ENCODE peak calls at places on chromosomes 2 and 18, in nine cellular contexts. K is transverse colon, L is gastrocnemius medialis, N is thyroid gland, C is adrenal gland, U is uterus, X is ovary, V is stomach, J is K562. I is an unnamed sample.
A peak's percentile ranks its signal among the peaks of the same experiment; 100 is the strongest.

GRCh38 chr2:165533331-165533730 is 63.8 kb downstream of the CSRNP3 start:
- DNase-seq in L (no peak), V (no peak), U (no peak), X (no peak), C (no peak), J (no peak), N (no peak), K (no peak), I (no peak)

GRCh38 chr2:129708221-129708967 is 271.1 kb upstream of the RAB6C start:
- DNase-seq in K (no peak), J (peak; percentile 25), L (no peak), X (no peak), V (no peak), C (no peak), U (no peak), N (no peak), I (no peak)

GRCh38 chr2:231362785-231363184 is 32.7 kb upstream of the B3GNT7 start:
- DNase-seq in K (peak; percentile 7), U (no peak), V (no peak), N (no peak), C (no peak), L (no peak), X (no peak), J (no peak), I (no peak)

GRCh38 chr2:85419009-85419711 is 646 bp downstream of the SH2D6 start:
- DNase-seq in C (no peak), L (no peak), X (no peak), J (no peak), K (no peak), U (no peak), N (peak; percentile 33), V (no peak), I (no peak)

GRCh38 chr2:39787123-39787522 is 8.1 kb upstream of the THUMPD2 start:
- DNase-seq in C (no peak), K (no peak), V (no peak), J (no peak), L (no peak), X (no peak), U (no peak), N (no peak), I (no peak)

GRCh38 chr18:32321826-32322225 is 132.0 kb downstream of the MEP1B start:
- DNase-seq in L (no peak), V (no peak), U (no peak), J (no peak), K (no peak), X (no peak), N (no peak), C (no peak), I (no peak)

GRCh38 chr2:131152065-131152464 is 46.9 kb downstream of the PLEKHB2 start:
- DNase-seq in U (no peak), L (no peak), J (no peak), X (no peak), C (no peak), N (no peak), K (no peak), V (no peak), I (no peak)

GRCh38 chr2:38168710-38169480 is 92.9 kb upstream of the CYP1B1 start:
- DNase-seq in C (no peak), X (no peak), V (no peak), N (no peak), J (no peak), K (no peak), U (no peak), L (no peak), I (no peak)

GRCh38 chr2:121776885-121777698 is 21.6 kb downstream of the TSN start:
- DNase-seq in K (no peak), U (no peak), X (no peak), J (no peak), L (no peak), C (no peak), N (no peak), V (no peak), I (no peak)

GRCh38 chr2:146652311-146652710 is 1192.5 kb upstream of the ACVR2A start:
- DNase-seq in L (no peak), U (no peak), J (no peak), C (no peak), K (no peak), X (no peak), N (no peak), V (no peak), I (no peak)

GRCh38 chr2:144643537-144644336 is 123.8 kb upstream of the ZEB2 start:
- DNase-seq in V (no peak), K (no peak), L (no peak), J (no peak), U (no peak), N (no peak), C (no peak), X (no peak), I (no peak)

GRCh38 chr2:8605350-8606065 is 76.3 kb upstream of the ID2 start:
- DNase-seq in N (no peak), V (no peak), K (no peak), L (no peak), U (no peak), X (no peak), J (no peak), C (no peak), I (no peak)
- H3K4me1 ChIP-seq in N (no peaks in the 10 kb centered on the region), V (no peaks in the 10 kb centered on the region), K (peaks cover 13% of the 10 kb centered on the region), L (no peaks in the 10 kb centered on the region), U (no peaks in the 10 kb centered on the region), X (no peaks in the 10 kb centered on the region), J (peaks cover 1% of the 10 kb centered on the region), C (no peaks in the 10 kb centered on the region), I (peaks cover 8% of the 10 kb centered on the region)

GRCh38 chr2:232927793-232928563 is 57.9 kb downstream of the SNORC start:
- DNase-seq in K (no peak), J (peak; percentile 60), C (no peak), N (no peak), X (no peak), V (no peak), L (no peak), U (no peak), I (no peak)

GRCh38 chr2:232926448-232927040 is 56.5 kb downstream of the SNORC start:
- DNase-seq in J (peak; percentile 14), C (no peak), N (no peak), X (no peak), L (no peak), V (no peak), U (no peak), K (no peak), I (no peak)

GRCh38 chr2:232925769-232926163 is 55.7 kb downstream of the SNORC start:
- DNase-seq in C (no peak), V (no peak), J (no peak), K (no peak), X (no peak), N (no peak), U (no peak), L (no peak), I (no peak)

GRCh38 chr2:232928564-232929302 is 58.7 kb downstream of the SNORC start:
- DNase-seq in X (no peak), L (no peak), C (no peak), V (no peak), N (peak; percentile 27), K (no peak), J (no peak), U (no peak), I (no peak)

DNA sequence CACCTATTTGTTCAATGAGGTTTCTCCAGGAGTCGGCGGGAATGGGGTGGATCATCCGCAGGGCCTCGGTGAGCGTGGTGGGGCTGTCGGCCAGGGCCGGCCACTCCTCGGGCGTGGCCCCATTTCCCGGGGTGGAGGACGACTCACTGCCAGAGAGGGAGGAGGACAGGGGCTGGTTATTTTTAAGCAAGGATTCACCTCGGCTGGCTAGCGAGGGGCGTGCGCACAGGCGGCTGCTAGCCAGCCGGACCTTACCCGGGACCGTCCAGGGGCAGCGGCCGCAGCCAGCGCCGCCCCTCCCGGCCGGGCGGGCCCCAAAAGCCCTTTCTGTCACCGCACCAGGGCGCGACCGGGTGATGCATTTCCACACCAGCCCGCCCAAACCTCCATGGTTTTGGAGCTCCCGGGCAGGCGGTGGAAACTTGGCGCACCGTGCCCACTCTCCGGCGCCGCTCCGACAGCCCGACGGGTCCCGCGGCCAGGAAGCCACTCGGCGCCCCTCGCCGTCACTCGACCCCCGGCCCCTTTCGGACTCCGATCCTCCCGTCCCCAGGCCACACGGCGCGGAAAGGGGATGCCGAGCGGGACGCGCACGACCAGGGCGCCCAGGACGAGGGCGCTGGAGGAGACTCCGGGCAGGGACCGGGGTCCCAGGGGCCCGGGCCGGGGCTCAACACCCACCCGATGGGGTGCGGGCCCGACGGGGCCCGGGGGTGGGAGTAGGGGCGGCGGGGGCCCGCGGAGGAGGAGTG is 57.2 kb downstream of the SNORC start:
- DNase-seq in L (no peak), K (no peak), V (no peak), X (no peak), N (no peak), C (no peak), U (no peak), J (peak; percentile 31), I (no peak)
- H3K27me3 ChIP-seq in L (peaks cover 35% of the 10 kb centered on the region), K (peaks cover 41% of the 10 kb centered on the region), V (peaks cover 72% of the 10 kb centered on the region), X (no peaks in the 10 kb centered on the region), N (peaks cover 13% of the 10 kb centered on the region), C (peaks cover 41% of the 10 kb centered on the region), U (no peaks in the 10 kb centered on the region), J (peaks cover 4% of the 10 kb centered on the region), I (peaks cover 39% of the 10 kb centered on the region)

DNA sequence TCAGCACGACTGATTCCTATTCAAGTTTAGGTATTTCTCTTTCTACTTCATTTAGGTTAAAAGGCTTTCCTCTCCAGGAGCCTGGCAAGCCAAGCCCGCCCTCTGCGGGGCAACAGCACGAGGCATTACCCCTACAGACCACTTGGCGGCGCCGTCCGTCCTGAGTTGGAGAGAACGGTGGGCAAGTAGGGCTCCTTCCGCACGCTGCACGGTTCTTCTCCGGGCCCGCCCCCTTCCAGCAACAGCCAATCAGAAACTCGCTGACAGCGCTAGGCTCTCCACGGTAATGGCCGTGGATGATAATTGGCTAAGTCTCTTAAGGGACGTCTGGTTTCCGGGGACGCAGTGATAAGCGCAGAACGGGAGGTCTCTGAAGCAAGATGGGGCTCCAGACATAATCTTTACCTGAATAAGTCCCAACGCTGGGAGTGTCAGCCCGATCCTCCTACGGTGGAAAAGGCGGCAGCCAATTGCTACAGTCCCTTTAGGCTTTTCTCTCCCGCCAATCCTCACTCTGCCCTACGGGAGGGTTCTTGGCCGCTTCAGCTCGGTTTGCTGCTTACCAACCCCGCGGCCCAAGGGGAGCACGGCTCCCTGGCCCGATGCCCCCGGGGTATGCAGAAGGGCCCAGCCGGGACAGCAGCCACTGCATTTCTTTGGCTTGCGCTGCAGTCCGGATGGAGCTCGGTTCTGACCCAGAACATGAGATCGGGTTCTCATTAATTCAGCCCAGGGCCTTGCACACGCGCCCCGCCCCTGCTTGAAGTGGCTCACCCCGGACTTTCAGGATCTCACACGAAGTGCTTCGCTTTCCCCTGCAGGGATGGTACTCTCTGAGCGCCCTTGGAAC is 206.9 kb upstream of the PKDCC start:
- DNase-seq in N (peak; percentile 97), X (peak; percentile 97), U (peak; percentile 96), C (peak; percentile 99), L (peak; percentile 94), K (peak; percentile 98), V (peak; percentile 97), J (peak; percentile 94), I (peak; percentile 98)
- TF ChIP-seq POLR2A in N (peak; percentile 77), X (peak; percentile 8), U (peak; percentile 47), C (peak; percentile 88), L (peak; percentile 91), K (peak; percentile 74), V (no peak), J (no peak), I (peak; percentile 32)

DNA sequence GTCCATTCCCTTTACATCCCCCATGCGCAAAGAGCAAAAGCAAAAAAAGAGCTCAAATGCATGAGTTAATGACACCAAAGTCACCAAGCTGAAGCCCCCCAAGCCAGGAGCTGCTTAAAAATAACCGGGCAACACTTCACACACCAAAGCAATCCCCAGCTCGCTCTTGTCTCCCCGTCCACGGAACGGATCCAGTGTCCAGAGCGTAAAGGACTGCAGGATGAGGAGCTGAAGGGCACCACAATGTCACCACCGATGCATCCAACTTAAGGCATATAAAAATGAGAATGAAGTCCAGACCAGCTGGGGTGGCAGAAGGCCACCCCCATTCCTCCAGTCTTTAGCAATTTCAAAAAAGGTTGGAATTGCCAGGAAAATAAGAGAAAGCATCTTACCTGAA is 8.7 kb downstream of the SMAD7 start:
- DNase-seq in V (no peak), N (no peak), U (no peak), C (no peak), J (no peak), X (no peak), L (no peak), K (no peak), I (no peak)
- H3K4me1 ChIP-seq in V (peaks cover 100% of the 10 kb centered on the region), N (peaks cover 98% of the 10 kb centered on the region), U (peaks cover 70% of the 10 kb centered on the region), C (peaks cover 73% of the 10 kb centered on the region), J (peaks cover 12% of the 10 kb centered on the region), X (peaks cover 51% of the 10 kb centered on the region), L (peaks cover 97% of the 10 kb centered on the region), K (peaks cover 99% of the 10 kb centered on the region), I (peaks cover 97% of the 10 kb centered on the region)